ENCODE peak calls at places on chromosomes 7 and 10, in six cellular contexts. U, E, D, N, G and P are unnamed samples.

GRCh38 chr7:43244232-43244631 is 131.8 kb downstream of the HECW1 start:
- DNase-seq in U (no peak), E (peak), D (no peak), N (no peak), G (no peak), P (no peak)

GRCh38 chr7:123570390-123571182 is 13.0 kb upstream of the NDUFA5 start:
- DNase-seq in U (peak), E (no peak), D (no peak), N (no peak), G (no peak), P (no peak)

GRCh38 chr10:94423627-94424026 is 21.3 kb downstream of the TBC1D12 start:
- DNase-seq in U (no peak), E (peak), D (no peak), N (peak), G (no peak), P (no peak)

GRCh38 chr7:41599760-41600159 is 103.1 kb downstream of the INHBA start:
- DNase-seq in U (no peak), E (no peak), D (no peak), N (no peak), G (no peak), P (peak)

GRCh38 chr7:66198461-66198860 is 6.7 kb upstream of the TPST1 start:
- DNase-seq in U (no peak), E (no peak), D (no peak), N (no peak), G (peak), P (no peak)

GRCh38 chr10:74868392-74868791 is 42.0 kb downstream of the KAT6B start:
- DNase-seq in U (no peak), E (no peak), D (no peak), N (no peak), G (no peak), P (no peak)

GRCh38 chr10:38094923-38095574 is 912 bp downstream of the ZNF37A start:
- DNase-seq in U (no peak), E (no peak), D (peak), N (no peak), G (peak), P (no peak)

GRCh38 chr10:97178074-97178473 is 7.7 kb downstream of the SLIT1 start:
- DNase-seq in U (no peak), E (no peak), D (no peak), N (no peak), G (no peak), P (no peak)

GRCh38 chr10:114100848-114101741 is 57.4 kb downstream of the ADRB1 start:
- DNase-seq in U (no peak), E (peak), D (no peak), N (peak), G (peak), P (no peak)

GRCh38 chr10:90604636-90605035 is 253.2 kb downstream of the HTR7 start:
- DNase-seq in U (no peak), E (peak), D (no peak), N (peak), G (no peak), P (no peak)

GRCh38 chr7:139642283-139642682 is 118.8 kb downstream of the CLEC2L start:
- DNase-seq in U (no peak), E (no peak), D (no peak), N (no peak), G (no peak), P (no peak)

GRCh38 chr10:7409732-7410168 is 1.1 kb downstream of the SFMBT2 start:
- DNase-seq in U (no peak), E (peak), D (no peak), N (no peak), G (no peak), P (no peak)

GRCh38 chr10:29063806-29064644 is 224.8 kb upstream of the LYZL1 start:
- DNase-seq in U (no peak), E (no peak), D (peak), N (peak), G (no peak), P (no peak)

GRCh38 chr7:21318190-21318915 is 109.5 kb upstream of the SP4 start:
- DNase-seq in U (no peak), E (peak), D (no peak), N (no peak), G (no peak), P (no peak)

GRCh38 chr10:6173203-6173602 is 29.5 kb upstream of the PFKFB3 start:
- DNase-seq in U (no peak), E (no peak), D (no peak), N (no peak), G (no peak), P (no peak)

GRCh38 chr7:151175047-151175792 is 7.7 kb upstream of the GBX1 start:
- DNase-seq in U (no peak), E (no peak), D (no peak), N (no peak), G (no peak), P (no peak)

GRCh38 chr7:113197274-113197673 is 78.9 kb upstream of the SMIM30 start:
- DNase-seq in U (no peak), E (peak), D (no peak), N (peak), G (no peak), P (no peak)

GRCh38 chr10:107442035-107442505 is 277.6 kb upstream of the SORCS1 start:
- DNase-seq in U (no peak), E (peak), D (no peak), N (peak), G (no peak), P (no peak)

GRCh38 chr10:127535802-127536515 is 13.2 kb upstream of the NPS start:
- DNase-seq in U (no peak), E (no peak), D (no peak), N (no peak), G (no peak), P (no peak)

GRCh38 chr7:37081436-37081835 is 357.1 kb upstream of the AOAH start:
- DNase-seq in U (no peak), E (no peak), D (no peak), N (no peak), G (peak), P (peak)

GRCh38 chr7:93310346-93310745 is 78.2 kb downstream of the VPS50 start:
- DNase-seq in U (no peak), E (peak), D (no peak), N (peak), G (no peak), P (no peak)

GRCh38 chr10:60820093-60820769 is 42.0 kb downstream of the CDK1 start:
- DNase-seq in U (no peak), E (peak), D (no peak), N (peak), G (no peak), P (no peak)

GRCh38 chr7:2437136-2437535 is 33.7 kb downstream of the CHST12 start:
- DNase-seq in U (no peak), E (no peak), D (no peak), N (no peak), G (no peak), P (no peak)

GRCh38 chr10:100688201-100688600 is 57.2 kb upstream of the PAX2 start:
- DNase-seq in U (no peak), E (no peak), D (no peak), N (no peak), G (no peak), P (no peak)

GRCh38 chr7:69445549-69445948 is 152.7 kb upstream of the AUTS2 start:
- DNase-seq in U (no peak), E (no peak), D (no peak), N (no peak), G (no peak), P (no peak)

GRCh38 chr10:59079386-59080226 is 96.8 kb upstream of the PHYHIPL start:
- DNase-seq in U (no peak), E (peak), D (peak), N (peak), G (no peak), P (no peak)

GRCh38 chr7:151644554-151644953 is 124.9 kb upstream of the RHEB start:
- DNase-seq in U (no peak), E (no peak), D (no peak), N (no peak), G (no peak), P (no peak)

GRCh38 chr10:71863203-71863602 is 12.2 kb upstream of the PSAP start:
- DNase-seq in U (no peak), E (peak), D (no peak), N (peak), G (no peak), P (no peak)

GRCh38 chr7:45080265-45080957 is 8.4 kb downstream of the NACAD start:
- DNase-seq in U (no peak), E (no peak), D (no peak), N (no peak), G (no peak), P (no peak)

GRCh38 chr7:208128-208673 is 15.8 kb downstream of the FAM20C start:
- DNase-seq in U (no peak), E (no peak), D (no peak), N (no peak), G (no peak), P (no peak)

DNA sequence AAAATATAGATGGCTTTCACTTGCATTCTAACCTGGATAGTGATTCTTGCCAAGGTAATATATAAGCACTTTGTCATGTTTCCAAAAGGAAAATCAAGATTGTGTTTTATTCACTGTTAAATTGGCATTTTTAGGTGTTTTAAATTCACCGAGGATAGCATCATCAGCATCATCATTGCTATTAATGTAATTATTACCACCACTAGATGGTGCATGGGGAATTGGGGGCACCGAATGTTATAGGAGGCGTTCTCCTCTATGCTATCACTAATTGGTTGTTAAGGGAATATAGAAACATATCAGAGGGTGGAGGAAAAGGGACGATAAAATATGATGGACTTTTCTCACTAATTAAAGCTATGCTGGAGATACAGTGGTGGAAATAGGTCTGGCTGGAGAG is 95.5 kb downstream of the CELF2 start:
- DNase-seq in U (no peak), E (no peak), D (no peak), N (no peak), G (no peak), P (no peak)
- TF ChIP-seq CTCF in U (no peak), E (peak), D (peak), N (no peak), G (peak), P (no peak)

GRCh38 chr7:27661776-27662489 is 750 bp downstream of the HIBADH start:
- DNase-seq in U (no peak), E (peak), D (no peak), N (no peak), G (peak), P (peak)

GRCh38 chr7:27656724-27657123 is 6.0 kb downstream of the HIBADH start:
- DNase-seq in U (no peak), E (no peak), D (no peak), N (no peak), G (no peak), P (no peak)

GRCh38 chr7:27663989-27664331 is 1.3 kb upstream of the HIBADH start:
- DNase-seq in U (no peak), E (no peak), D (no peak), N (no peak), G (no peak), P (no peak)

DNA sequence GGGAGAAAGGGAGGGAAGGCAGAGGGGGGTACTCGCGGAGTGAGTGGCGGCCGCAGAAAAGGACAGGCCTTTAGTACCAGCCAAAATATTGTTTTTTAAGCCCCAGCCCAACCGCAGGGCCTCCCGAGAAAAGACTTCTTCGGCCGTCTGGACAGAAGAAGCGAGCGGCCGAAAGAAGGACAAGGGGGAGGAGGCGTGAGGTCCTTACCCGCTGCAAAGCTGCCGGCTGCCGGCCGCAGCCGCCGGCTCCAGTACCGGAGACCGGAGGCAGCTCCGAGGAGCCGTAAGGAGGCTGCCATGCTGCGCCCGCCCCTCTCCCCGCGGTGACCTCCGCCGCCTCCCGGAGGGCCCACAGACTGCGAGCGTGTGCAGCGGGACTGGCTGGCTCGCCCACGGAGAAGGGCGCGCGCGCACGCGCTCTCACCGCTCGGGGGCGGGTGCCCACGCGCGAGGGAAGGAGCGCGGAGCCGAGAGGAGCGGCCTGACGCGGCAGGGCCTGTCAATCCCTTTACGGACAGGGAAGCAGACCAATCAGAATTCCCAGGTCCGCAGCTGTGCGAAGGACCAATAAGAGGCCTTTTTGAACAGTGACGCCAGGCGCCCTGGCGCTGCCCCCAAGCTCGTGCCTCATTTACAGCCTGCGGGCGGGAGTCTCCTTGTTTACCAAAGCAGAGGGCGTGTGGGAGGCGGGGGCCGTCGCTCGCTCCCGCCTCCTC is at the start of gene HIBADH:
- DNase-seq in U (peak), E (peak), D (peak), N (peak), G (peak), P (peak)
- TF ChIP-seq CTCF in U (no peak), E (no peak), D (no peak), N (no peak), G (peak), P (no peak)

GRCh38 chr7:100613447-100614185 is 1.3 kb downstream of the MOSPD3 start:
- DNase-seq in U (no peak), E (no peak), D (no peak), N (no peak), G (no peak), P (no peak)
- TF ChIP-seq CTCF in U (no peak), E (no peak), D (no peak), N (no peak), G (no peak), P (no peak)

DNA sequence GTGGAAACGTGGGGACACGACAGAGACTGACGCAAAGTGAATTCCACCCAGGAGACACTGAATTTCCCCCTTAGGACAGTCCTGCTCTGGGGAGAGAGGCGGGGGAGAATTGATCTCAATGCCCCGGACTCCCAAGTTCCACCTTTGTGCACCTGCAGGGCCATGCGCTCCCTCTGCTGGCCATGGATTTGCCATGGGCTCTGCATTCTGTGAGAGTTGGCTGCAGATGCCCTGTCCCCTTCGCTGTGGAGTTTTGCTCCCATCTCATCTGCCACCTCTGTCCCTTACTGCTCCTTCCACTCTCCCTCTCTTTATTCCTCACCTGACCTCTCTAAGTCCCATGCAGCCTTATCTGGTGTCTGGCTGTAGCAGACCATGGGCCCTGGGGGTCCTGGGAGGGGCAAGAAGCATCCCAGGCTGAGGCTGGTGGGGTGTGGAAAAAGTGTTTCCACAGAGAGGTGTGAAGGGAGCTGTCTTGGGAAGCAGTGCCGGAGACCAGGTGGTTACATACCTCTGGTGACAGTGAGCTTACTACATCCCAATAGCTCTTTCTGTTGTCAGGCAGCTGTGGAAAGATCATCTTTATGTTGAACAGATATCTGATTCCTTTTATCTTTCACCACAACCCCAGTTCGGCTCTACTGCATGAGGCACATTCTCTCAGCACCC is 14.3 kb downstream of the GHRHR start:
- DNase-seq in U (no peak), E (peak), D (peak), N (no peak), G (peak), P (peak)
- TF ChIP-seq CTCF in U (peak), E (peak), D (peak), N (peak), G (peak), P (peak)

DNA sequence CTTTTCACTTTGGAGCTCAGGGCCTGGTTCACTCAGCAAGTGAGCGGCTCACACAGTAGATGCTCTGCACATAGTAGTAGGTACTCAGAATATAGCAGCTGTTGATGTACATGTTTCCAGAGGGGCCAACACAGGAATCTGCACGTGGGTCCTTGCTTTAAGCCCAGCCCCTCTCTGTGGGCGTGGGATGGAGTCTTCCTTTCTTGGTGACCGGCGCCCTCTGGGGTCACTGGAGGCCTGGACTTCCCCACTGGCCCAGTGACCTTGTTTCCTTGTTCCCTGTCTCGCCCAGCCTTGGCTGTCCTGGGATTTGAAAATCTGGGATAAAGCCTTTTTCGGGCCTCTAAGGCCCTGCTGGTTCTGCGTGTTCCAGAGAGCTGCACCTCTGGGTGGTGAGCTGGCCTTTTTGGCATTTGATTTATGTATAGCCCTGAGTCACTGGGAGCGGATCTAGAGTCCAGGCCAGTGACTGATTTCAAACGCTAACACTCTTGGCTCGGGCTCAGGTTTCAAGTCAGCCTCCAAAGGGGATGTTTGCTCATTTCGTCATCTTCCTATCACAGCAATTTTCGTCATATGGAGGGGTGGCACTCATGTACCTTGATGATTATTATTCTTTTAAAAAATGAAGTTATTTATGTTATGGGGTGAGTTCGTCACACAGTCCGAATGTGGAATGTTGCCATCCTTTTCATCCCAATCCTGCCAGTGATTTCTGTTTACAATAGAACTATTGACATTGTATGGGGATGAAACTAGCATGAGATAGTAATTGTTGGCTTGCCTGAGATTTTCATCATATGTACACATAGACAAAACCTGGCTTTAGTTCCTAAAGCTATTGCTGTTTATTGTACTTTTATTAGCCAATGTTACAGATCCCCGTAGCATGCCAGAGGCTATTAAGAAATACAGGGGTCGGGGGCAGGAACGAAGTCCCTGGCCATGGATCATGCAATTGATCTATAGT is 65.5 kb downstream of the CUX1 start:
- DNase-seq in U (peak), E (peak), D (peak), N (peak), G (peak), P (peak)
- TF ChIP-seq CTCF in U (no peak), E (no peak), D (peak), N (no peak), G (peak), P (no peak)